ENCODE peak calls at places on chromosome 12, in six cellular contexts. S, A, Y, D, O and W are unnamed samples.

GRCh38 chr12:49960474-49961110 is 1.1 kb upstream of the AQP5 start:
- DNase-seq in S (no peak), A (no peak), Y (no peak), D (no peak), O (no peak), W (no peak)

GRCh38 chr12:19130224-19131019 is 889 bp downstream of the PLEKHA5 start:
- DNase-seq in S (peak), A (peak), Y (peak), D (peak), O (no peak), W (peak)

GRCh38 chr12:46888568-46888967 is 62.8 kb upstream of the SLC38A4 start:
- DNase-seq in S (no peak), A (no peak), Y (no peak), D (no peak), O (no peak), W (no peak)

GRCh38 chr12:75592638-75593335 is 81.4 kb upstream of the KRR1 start:
- DNase-seq in S (no peak), A (no peak), Y (no peak), D (no peak), O (no peak), W (no peak)

GRCh38 chr12:107990325-107990724 is 138.8 kb upstream of the WSCD2 start:
- DNase-seq in S (peak), A (no peak), Y (no peak), D (peak), O (no peak), W (peak)

GRCh38 chr12:79407671-79408622 is 282.8 kb downstream of the PAWR start:
- DNase-seq in S (peak), A (peak), Y (peak), D (peak), O (peak), W (no peak)

GRCh38 chr12:92470608-92471021 is 232.2 kb upstream of the PLEKHG7 start:
- DNase-seq in S (no peak), A (no peak), Y (no peak), D (no peak), O (no peak), W (no peak)

GRCh38 chr12:7787574-7788315 is 1.5 kb upstream of the NANOG start:
- DNase-seq in S (no peak), A (no peak), Y (no peak), D (no peak), O (no peak), W (no peak)

GRCh38 chr12:130719263-130719892 is 3.3 kb upstream of the RIMBP2 start:
- DNase-seq in S (no peak), A (no peak), Y (no peak), D (no peak), O (no peak), W (no peak)

GRCh38 chr12:19826988-19827550 is 387.8 kb downstream of the AEBP2 start:
- DNase-seq in S (no peak), A (no peak), Y (no peak), D (no peak), O (no peak), W (no peak)

GRCh38 chr12:53996886-53997217 is 3.1 kb upstream of the HOXC9 start:
- DNase-seq in S (no peak), A (no peak), Y (no peak), D (no peak), O (no peak), W (no peak)

GRCh38 chr12:53996188-53996885 is 3.6 kb upstream of the HOXC9 start:
- DNase-seq in S (no peak), A (no peak), Y (no peak), D (no peak), O (no peak), W (no peak)

GRCh38 chr12:53994691-53995310 is 5.2 kb upstream of the HOXC9 start:
- DNase-seq in S (no peak), A (no peak), Y (no peak), D (no peak), O (no peak), W (no peak)

GRCh38 chr12:53994268-53994690 is 5.7 kb upstream of the HOXC9 start:
- DNase-seq in S (no peak), A (no peak), Y (no peak), D (no peak), O (no peak), W (no peak)

DNA sequence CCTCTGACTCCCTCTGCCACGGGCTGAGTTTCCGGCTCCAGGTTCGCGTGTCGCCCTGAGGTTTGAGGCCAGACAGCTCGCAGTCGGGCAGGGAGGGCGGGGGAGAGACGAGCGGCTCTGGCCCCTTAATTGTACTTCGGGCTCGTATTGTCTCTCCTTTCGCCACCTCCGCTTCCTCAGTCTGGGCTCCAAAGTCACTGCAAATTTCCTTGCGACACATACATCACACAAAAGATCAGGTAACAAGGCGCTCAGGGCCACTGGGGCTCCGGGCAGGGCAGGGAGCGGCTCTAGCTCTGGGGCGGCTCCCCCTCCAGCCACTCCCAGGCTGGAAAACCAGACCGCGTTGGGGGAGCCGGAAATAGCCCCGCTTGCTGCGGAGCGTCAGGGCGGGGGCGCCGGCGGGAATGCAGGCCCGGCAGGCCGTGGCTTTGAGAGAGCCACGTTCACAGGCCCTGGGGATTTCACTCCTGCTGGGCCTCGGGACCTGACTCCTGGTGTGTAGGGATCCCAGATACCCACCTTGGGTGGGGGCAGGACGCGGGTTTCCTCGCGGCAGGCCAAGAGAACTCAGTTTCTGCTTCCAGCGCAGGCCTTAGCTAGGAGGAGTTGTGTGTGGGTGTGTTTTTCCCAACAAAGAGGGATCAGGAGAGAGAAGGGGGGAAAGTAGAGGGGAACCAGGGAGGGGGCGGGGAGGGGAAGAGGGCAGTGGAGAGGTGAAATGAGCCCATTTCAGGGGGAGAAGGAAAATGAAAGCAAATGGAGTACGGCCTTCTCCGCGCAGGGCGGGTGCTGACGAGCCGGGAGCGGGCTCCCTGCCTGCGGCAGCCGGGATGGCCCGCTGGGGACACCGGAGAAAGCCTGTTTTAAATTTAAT is 4.4 kb upstream of the HOXC9 start:
- DNase-seq in S (no peak), A (peak), Y (no peak), D (no peak), O (no peak), W (no peak)
- H3K4me3 ChIP-seq in S (peak), A (peak), Y (peak), D (no peak), O (peak), W (peak)

DNA sequence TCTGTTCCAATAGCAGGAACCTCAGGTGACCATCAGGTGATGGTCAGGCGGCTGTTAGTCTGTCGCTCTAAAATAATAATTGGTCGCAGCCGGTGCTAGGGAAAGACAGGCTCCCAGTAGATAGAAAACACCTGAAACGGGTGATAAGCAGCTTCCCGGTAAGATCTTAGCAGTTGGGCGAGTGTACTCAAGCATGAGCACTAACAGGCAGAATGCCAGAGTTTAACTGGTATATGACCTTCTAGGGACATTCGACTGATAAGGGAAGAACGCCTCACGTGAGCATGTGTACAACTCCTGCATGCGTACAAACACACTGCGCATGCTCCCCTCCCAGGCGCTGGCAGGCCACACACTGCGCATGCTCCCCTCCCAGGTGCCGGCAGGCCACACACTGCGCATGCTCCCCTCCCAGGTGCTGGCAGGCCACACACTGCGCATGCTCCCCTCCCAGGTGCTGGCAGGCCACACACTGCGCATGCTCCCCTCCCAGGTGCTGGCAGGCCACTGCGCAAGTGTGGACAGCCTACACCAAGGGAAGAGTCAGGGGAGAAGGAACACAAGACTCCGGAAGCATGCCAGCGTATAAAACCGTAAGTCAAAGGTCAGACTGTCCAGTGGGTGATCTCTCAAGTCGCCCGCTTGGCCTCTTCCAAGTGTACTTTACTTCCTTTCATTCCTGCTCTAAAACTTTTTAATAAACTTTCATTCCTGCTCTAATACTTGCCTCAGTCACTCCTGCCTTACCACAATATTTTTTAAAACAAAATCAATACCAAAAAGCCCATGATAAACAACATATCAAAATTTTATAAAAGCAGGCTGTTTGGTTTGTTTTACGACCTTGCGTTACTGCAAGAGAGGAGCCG is 24.5 kb downstream of the GPRC5D start:
- DNase-seq in S (no peak), A (peak), Y (peak), D (peak), O (peak), W (peak)
- H3K4me3 ChIP-seq in S (no peak), A (peak), Y (peak), D (peak), O (peak), W (no peak)

GRCh38 chr12:89947437-89948265 is 239.0 kb upstream of the ATP2B1 start:
- DNase-seq in S (no peak), A (no peak), Y (no peak), D (peak), O (peak), W (no peak)
- H3K4me3 ChIP-seq in S (no peak), A (no peak), Y (no peak), D (no peak), O (no peak), W (no peak)

DNA sequence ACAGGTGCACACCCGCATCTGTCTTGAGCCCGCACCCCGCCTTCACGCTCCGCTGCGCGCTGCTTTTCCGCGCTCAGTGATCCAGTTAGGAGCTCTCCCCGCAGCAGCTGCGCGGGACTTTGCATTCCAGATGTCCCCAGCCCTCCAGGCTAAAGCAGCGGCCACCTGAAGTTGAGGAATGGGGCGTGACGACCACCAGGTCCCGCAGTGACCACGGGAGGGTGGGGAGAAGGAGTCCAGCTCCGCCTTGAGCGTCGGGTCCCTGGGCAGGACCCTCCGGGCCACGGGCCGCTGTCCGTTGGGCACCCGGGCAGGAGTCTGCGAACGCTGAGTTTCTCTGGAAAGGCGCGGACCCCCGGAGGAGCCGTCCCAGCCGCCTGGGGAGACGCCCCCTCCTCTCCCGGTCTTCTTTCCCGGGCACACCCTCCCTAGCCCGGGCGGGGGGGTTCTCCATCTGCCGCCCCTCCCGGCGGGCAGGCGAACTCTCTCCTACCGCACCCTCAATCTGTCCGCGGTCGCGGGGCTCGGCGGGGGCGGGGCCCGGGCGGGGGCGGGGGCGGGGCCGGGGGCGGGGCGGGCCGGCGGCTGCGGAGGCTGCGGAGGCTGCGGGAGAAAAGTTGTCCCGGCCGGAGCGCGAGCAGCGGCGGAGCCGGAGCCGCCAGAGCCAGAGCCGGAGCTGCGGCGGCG is at the start of gene TMEM132C:
- DNase-seq in S (no peak), A (no peak), Y (no peak), D (no peak), O (no peak), W (no peak)
- H3K4me3 ChIP-seq in S (no peak), A (peak), Y (peak), D (no peak), O (no peak), W (no peak)

GRCh38 chr12:17992002-17992656 is 97.9 kb downstream of the RERGL start:
- DNase-seq in S (peak), A (no peak), Y (no peak), D (peak), O (peak), W (no peak)
- H3K4me3 ChIP-seq in S (no peak), A (no peak), Y (no peak), D (no peak), O (no peak), W (no peak)

DNA sequence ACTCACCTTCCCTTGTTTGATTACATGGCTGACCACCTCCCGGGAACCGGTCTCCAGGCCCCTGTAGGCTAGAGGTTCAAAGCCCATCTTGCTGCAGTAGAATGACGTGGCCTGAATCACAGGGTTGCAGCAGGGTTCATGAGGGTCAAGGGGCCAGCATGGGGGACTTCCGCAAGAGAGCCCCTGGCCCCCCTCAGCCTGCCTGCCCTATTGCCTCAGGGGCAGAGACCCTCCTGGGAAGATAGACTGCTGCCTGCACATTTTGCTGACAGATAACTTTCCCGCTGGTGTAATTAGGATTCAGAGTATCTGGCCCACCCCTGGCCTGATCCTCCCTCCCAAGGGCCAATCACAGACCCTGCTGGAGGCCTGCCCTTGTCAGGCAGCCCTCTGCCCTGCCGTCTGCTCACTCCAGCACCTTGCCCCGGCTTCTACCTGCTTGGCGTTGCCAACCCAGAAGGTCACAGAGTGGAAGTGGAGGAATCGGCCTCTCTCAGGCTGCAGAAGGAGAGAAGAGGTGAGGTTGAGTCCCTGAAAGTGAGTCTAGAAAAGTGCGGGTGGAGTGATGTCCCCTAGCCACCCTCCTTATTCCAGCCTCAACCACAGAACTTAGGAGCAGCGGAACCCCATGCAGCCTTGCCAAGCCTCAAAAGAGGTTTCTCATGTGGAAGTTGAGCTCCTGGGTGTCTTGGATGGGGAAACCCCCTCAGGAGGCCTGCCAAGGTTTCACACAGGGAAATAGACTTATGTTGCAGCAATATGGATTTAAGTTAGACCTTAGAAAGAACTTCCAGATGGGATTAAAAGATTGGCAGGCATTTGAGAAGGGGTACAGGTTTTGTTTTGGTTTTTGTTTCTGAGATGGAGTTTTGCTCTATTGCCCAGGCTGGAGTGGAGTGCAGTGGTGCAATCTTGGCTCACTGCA is 1.1 kb downstream of the HPD start:
- DNase-seq in S (no peak), A (no peak), Y (no peak), D (no peak), O (no peak), W (no peak)
- H3K4me3 ChIP-seq in S (no peak), A (no peak), Y (no peak), D (no peak), O (no peak), W (no peak)

DNA sequence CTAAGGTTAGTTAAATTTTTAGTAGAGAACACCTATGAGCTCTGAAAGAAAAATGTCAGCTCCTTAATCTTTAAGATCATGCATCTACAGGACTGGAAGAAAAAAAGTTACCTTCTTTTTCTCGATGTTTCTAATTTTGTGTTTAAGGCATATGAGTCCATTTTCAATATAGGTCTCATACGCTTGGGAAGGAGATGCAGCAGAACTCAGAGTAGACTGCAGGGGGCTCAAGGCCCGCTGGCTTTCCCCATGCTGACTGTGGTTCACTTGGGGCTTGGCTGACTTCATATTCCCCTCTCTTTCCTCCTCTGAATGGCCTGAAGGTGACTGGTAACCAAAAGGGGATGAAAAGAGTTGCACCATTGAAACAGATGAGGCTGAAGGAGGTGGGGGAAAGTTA is 1.5 kb downstream of the CAPRIN2 start:
- DNase-seq in S (no peak), A (no peak), Y (no peak), D (peak), O (peak), W (no peak)
- H3K4me3 ChIP-seq in S (no peak), A (peak), Y (no peak), D (peak), O (peak), W (no peak)